ENCODE peak calls at places on chromosomes 12 and 14, in six cellular contexts. M is SK-N-SH, Z is neural progenitor cell, U is HCT116, F is PC-3, X is GM23338. E is an unnamed sample.

GRCh38 chr12:60644076-60644475 is 1048.2 kb downstream of the SLC16A7 start:
- DNase-seq in U (no peak), M (no peak), Z (peak), F (no peak), X (peak), E (peak)

GRCh38 chr12:42129595-42130204 is 15.0 kb downstream of the GXYLT1 start:
- DNase-seq in Z (peak), M (peak), F (peak), U (peak), X (peak), E (peak)

GRCh38 chr14:67260114-67260513 is 18.9 kb downstream of the PALS1 start:
- DNase-seq in M (no peak), X (no peak), Z (no peak), F (no peak), U (no peak), E (no peak)

GRCh38 chr14:58280954-58281787 is 17.2 kb upstream of the ARID4A start:
- DNase-seq in F (peak), M (peak), U (no peak), X (no peak), Z (no peak), E (no peak)

GRCh38 chr14:51692646-51693045 is 40.9 kb downstream of the FRMD6 start:
- DNase-seq in U (no peak), Z (no peak), F (no peak), X (no peak), M (no peak), E (no peak)

GRCh38 chr12:109387425-109388166 is 39.9 kb downstream of the MYO1H start:
- DNase-seq in Z (peak), F (peak), X (peak), U (peak), M (peak), E (peak)

GRCh38 chr12:26748412-26748740 is 84.6 kb downstream of the ITPR2 start:
- DNase-seq in F (no peak), U (no peak), Z (no peak), X (no peak), M (no peak), E (no peak)

GRCh38 chr14:39555749-39556148 is 123.5 kb upstream of the FBXO33 start:
- DNase-seq in U (no peak), F (no peak), Z (no peak), X (no peak), M (no peak), E (no peak)

GRCh38 chr14:99729991-99730875 is 46.1 kb downstream of the CYP46A1 start:
- DNase-seq in F (peak), X (peak), Z (peak), M (peak), U (no peak), E (peak)

GRCh38 chr14:95545769-95546168 is 10.9 kb downstream of the GLRX5 start:
- DNase-seq in M (no peak), U (peak), F (peak), Z (no peak), X (no peak), E (no peak)

GRCh38 chr12:57761391-57761998 is 5.4 kb downstream of the CYP27B1 start:
- DNase-seq in M (no peak), Z (no peak), U (no peak), F (no peak), X (no peak), E (no peak)

GRCh38 chr14:52950898-52951729 is at the start of gene FERMT2:
- DNase-seq in X (peak), M (peak), U (peak), Z (peak), F (peak), E (no peak)

GRCh38 chr14:37641117-37641516 is 45.7 kb downstream of the TTC6 start:
- DNase-seq in U (no peak), Z (no peak), M (no peak), X (no peak), F (peak), E (no peak)

GRCh38 chr12:132445884-132446471 is 44.0 kb upstream of the FBRSL1 start:
- DNase-seq in F (peak), Z (peak), X (peak), U (peak), M (no peak), E (peak)

GRCh38 chr12:20220339-20220738 is 148.0 kb upstream of the PDE3A start:
- DNase-seq in Z (peak), X (peak), U (peak), F (peak), M (no peak), E (peak)
- TF ChIP-seq EZH2phosphoT487 in Z (no peak), X (no peak), U (no peak), F (no peak), M (no peak), E (no peak)

GRCh38 chr14:26389646-26390508 is 208.0 kb downstream of the NOVA1 start:
- DNase-seq in X (no peak), M (no peak), F (peak), U (no peak), Z (no peak), E (no peak)

GRCh38 chr14:26395726-26396125 is 202.1 kb downstream of the NOVA1 start:
- DNase-seq in U (no peak), X (no peak), M (no peak), F (no peak), Z (no peak), E (no peak)

GRCh38 chr14:26392498-26392897 is 205.3 kb downstream of the NOVA1 start:
- DNase-seq in F (no peak), U (no peak), Z (no peak), M (no peak), X (peak), E (no peak)

GRCh38 chr14:26398616-26399015 is 199.2 kb downstream of the NOVA1 start:
- DNase-seq in X (no peak), Z (no peak), F (no peak), M (no peak), U (no peak), E (no peak)

DNA sequence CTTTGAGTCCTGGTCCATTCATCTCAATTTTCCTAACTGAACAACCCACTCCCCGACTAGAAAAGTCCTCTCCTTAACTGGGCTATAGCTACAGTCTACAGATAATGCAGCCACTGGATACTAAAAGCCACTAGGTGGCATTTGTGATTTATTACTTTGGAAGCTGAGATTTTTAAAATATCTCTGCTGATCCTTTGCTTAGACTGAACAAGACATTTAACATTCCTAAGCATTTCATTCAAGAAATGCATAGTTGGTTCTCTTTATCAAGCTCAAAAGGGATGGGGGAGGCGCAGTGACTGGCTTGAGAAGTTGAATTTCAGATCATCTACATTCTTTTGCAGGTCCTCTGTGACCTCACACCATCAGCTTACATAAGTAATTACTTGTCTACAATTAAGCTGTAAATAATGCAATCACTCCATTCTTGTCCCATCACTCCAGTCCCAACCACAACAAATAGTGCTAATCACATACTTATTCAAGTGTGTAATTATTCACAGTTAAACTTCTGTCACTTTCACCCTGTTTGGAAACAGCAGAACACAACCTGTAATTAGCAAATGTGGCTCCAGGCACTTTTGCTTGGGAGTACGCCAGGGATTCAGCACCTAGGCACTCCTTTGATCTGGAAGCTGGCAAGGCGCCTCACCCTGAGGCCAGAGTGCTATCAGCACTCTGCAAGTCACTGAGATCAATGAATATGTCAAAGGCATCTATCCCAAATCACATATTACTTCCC is 203.5 kb downstream of the NOVA1 start:
- DNase-seq in X (peak), F (peak), Z (peak), U (no peak), M (peak), E (no peak)
- TF ChIP-seq CTCF in X (peak), F (peak), Z (peak), U (no peak), M (peak), E (no peak)

GRCh38 chr14:68663385-68664076 is 129.3 kb downstream of the ZFP36L1 start:
- DNase-seq in Z (no peak), M (no peak), U (no peak), X (no peak), F (no peak), E (no peak)
- H3K27ac ChIP-seq in Z (no peak), M (no peak), U (no peak), X (no peak), F (no peak), E (no peak)

DNA sequence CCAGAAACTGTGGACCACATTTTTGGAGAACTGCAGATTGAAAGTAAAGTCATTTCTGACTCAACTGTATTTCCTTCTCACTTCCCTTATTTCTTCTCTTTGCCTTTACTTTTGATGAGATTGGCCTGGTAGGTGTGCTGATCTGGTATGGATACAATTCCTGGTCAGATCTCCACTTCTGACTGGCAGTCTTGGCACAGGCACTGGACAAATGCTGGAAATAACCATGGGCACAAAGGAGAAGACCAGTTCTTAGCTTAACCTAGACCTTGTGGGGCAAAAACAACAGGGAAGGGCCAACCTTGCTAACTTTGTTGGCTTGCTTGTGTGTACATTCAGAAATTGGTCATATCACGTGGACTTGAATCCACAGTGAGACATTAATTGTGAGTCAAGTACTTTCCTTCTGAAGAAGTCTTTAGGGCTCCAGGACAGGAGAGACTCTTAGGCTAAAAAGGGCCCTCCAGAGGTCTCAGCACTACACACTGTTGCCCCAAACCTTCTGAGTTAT is 75.0 kb downstream of the DIP2B start:
- DNase-seq in U (no peak), M (no peak), X (no peak), F (peak), Z (no peak), E (peak)
- TF ChIP-seq EZH2phosphoT487 in U (no peak), M (no peak), X (no peak), F (no peak), Z (no peak), E (no peak)

GRCh38 chr14:96564389-96564788 is 62.2 kb downstream of the PAPOLA start:
- DNase-seq in Z (no peak), M (no peak), U (no peak), F (no peak), X (no peak), E (no peak)
- TF ChIP-seq CTCF in Z (no peak), M (peak), U (no peak), F (no peak), X (no peak), E (peak)

GRCh38 chr12:5078423-5078822 is 34.7 kb downstream of the KCNA5 start:
- DNase-seq in F (no peak), U (no peak), X (no peak), M (peak), Z (no peak), E (no peak)

GRCh38 chr12:5073838-5074237 is 30.2 kb downstream of the KCNA5 start:
- DNase-seq in U (peak), X (peak), F (no peak), M (peak), Z (peak), E (peak)

GRCh38 chr12:5081016-5081415 is 37.3 kb downstream of the KCNA5 start:
- DNase-seq in X (peak), M (no peak), Z (peak), U (no peak), F (no peak), E (no peak)

GRCh38 chr12:5073054-5073453 is 29.4 kb downstream of the KCNA5 start:
- DNase-seq in U (no peak), X (no peak), M (no peak), Z (no peak), F (no peak), E (no peak)

GRCh38 chr12:5076761-5077160 is 33.1 kb downstream of the KCNA5 start:
- DNase-seq in U (no peak), Z (no peak), X (no peak), M (no peak), F (no peak), E (no peak)
- H3K27ac ChIP-seq in U (no peak), Z (no peak), X (no peak), M (no peak), F (no peak), E (no peak)

DNA sequence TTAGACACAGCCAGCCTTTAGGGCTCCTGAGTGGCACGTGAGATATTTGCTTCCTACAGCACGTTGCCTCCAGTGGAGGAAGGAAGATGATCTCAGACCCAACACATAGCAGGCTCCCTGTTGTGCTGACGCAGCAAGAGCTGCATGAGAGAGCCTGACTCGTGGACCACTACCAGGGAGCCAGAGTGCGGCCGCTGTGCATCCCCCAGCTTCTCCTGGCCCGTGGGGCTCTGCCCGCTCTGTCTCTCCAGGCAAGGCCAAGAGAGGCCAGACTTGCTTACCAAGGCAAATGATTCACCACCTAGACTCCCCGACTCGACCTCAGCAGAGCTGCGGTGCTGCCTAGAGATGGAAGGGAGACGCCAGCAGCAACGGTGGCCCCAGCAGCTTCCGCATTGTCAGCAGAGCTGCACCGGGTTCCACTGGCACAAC is 37.5 kb downstream of the MAP3K9 start:
- DNase-seq in Z (peak), M (no peak), U (no peak), F (no peak), X (peak), E (no peak)
- TF ChIP-seq EZH2phosphoT487 in Z (no peak), M (no peak), U (no peak), F (no peak), X (no peak), E (no peak)